ENCODE peak calls at places on chromosomes 1 and 21, in four cellular contexts. One of them, this sample, is unnamed.

GRCh38 chr1:232900818-232901217 is 49.6 kb upstream of the NTPCR start:
- DNase-seq in GM12891: no peak
- DNase-seq in stimulated activated naive B cell treated with anti-CD40 and anti-IgM and Interleukin-4, amounts not matched to agents 10 μg/mL and 1 μg/mL and 100 μg/mL, for 72 hours: no peak
- DNase-seq in lower leg skin: no peak
- DNase-seq in this sample: no peak

GRCh38 chr1:212633144-212633543 is 24.6 kb downstream of the ATF3 start:
- DNase-seq in GM12891: no peak
- DNase-seq in stimulated activated naive B cell treated with anti-CD40 and anti-IgM and Interleukin-4, amounts not matched to agents 10 μg/mL and 1 μg/mL and 100 μg/mL, for 72 hours: no peak
- DNase-seq in lower leg skin: no peak
- DNase-seq in this sample: no peak

GRCh38 chr1:12595839-12596821 is 21.9 kb downstream of the DHRS3 start:
- DNase-seq in GM12891: no peak
- DNase-seq in stimulated activated naive B cell treated with anti-CD40 and anti-IgM and Interleukin-4, amounts not matched to agents 10 μg/mL and 1 μg/mL and 100 μg/mL, for 72 hours: no peak
- DNase-seq in lower leg skin: peak; percentile 97
- DNase-seq in this sample: no peak

GRCh38 chr1:220511785-220512184 is 16.2 kb upstream of the MARK1 start:
- DNase-seq in GM12891: no peak
- DNase-seq in stimulated activated naive B cell treated with anti-CD40 and anti-IgM and Interleukin-4, amounts not matched to agents 10 μg/mL and 1 μg/mL and 100 μg/mL, for 72 hours: no peak
- DNase-seq in lower leg skin: no peak
- DNase-seq in this sample: no peak

GRCh38 chr21:34688145-34688544 is 19.4 kb downstream of the CLIC6 start:
- DNase-seq in GM12891: no peak
- DNase-seq in stimulated activated naive B cell treated with anti-CD40 and anti-IgM and Interleukin-4, amounts not matched to agents 10 μg/mL and 1 μg/mL and 100 μg/mL, for 72 hours: no peak
- DNase-seq in lower leg skin: no peak
- DNase-seq in this sample: no peak

GRCh38 chr1:6612641-6613360 is 730 bp upstream of the PHF13 start:
- DNase-seq in GM12891: peak; percentile 72
- DNase-seq in stimulated activated naive B cell treated with anti-CD40 and anti-IgM and Interleukin-4, amounts not matched to agents 10 μg/mL and 1 μg/mL and 100 μg/mL, for 72 hours: peak; percentile 18
- DNase-seq in lower leg skin: peak; percentile 93
- DNase-seq in this sample: no peak

GRCh38 chr1:153141377-153141776 is 9.3 kb downstream of the SPRR2G start:
- DNase-seq in GM12891: no peak
- DNase-seq in stimulated activated naive B cell treated with anti-CD40 and anti-IgM and Interleukin-4, amounts not matched to agents 10 μg/mL and 1 μg/mL and 100 μg/mL, for 72 hours: no peak
- DNase-seq in lower leg skin: no peak
- DNase-seq in this sample: no peak

GRCh38 chr1:167090289-167090942 is at the start of gene GPA33:
- DNase-seq in GM12891: no peak
- DNase-seq in stimulated activated naive B cell treated with anti-CD40 and anti-IgM and Interleukin-4, amounts not matched to agents 10 μg/mL and 1 μg/mL and 100 μg/mL, for 72 hours: no peak
- DNase-seq in lower leg skin: no peak
- DNase-seq in this sample: no peak

GRCh38 chr1:15621975-15622374 is 4.7 kb downstream of the DDI2 start:
- DNase-seq in GM12891: no peak
- DNase-seq in stimulated activated naive B cell treated with anti-CD40 and anti-IgM and Interleukin-4, amounts not matched to agents 10 μg/mL and 1 μg/mL and 100 μg/mL, for 72 hours: no peak
- DNase-seq in lower leg skin: no peak
- DNase-seq in this sample: no peak

GRCh38 chr1:171563675-171564074 is 58.4 kb upstream of the MYOCOS start:
- DNase-seq in GM12891: no peak
- DNase-seq in stimulated activated naive B cell treated with anti-CD40 and anti-IgM and Interleukin-4, amounts not matched to agents 10 μg/mL and 1 μg/mL and 100 μg/mL, for 72 hours: no peak
- DNase-seq in lower leg skin: no peak
- DNase-seq in this sample: no peak

GRCh38 chr1:234722904-234723588 is 113.1 kb upstream of the IRF2BP2 start:
- DNase-seq in GM12891: no peak
- DNase-seq in stimulated activated naive B cell treated with anti-CD40 and anti-IgM and Interleukin-4, amounts not matched to agents 10 μg/mL and 1 μg/mL and 100 μg/mL, for 72 hours: no peak
- DNase-seq in lower leg skin: peak; percentile 96
- DNase-seq in this sample: no peak

GRCh38 chr1:53507115-53507816 is 48.1 kb downstream of the DMRTB1 start:
- DNase-seq in GM12891: no peak
- DNase-seq in stimulated activated naive B cell treated with anti-CD40 and anti-IgM and Interleukin-4, amounts not matched to agents 10 μg/mL and 1 μg/mL and 100 μg/mL, for 72 hours: no peak
- DNase-seq in lower leg skin: no peak
- DNase-seq in this sample: no peak

GRCh38 chr1:207072241-207072640 is 16.4 kb upstream of the C4BPB start:
- DNase-seq in GM12891: no peak
- DNase-seq in stimulated activated naive B cell treated with anti-CD40 and anti-IgM and Interleukin-4, amounts not matched to agents 10 μg/mL and 1 μg/mL and 100 μg/mL, for 72 hours: no peak
- DNase-seq in lower leg skin: no peak
- DNase-seq in this sample: no peak

GRCh38 chr1:94039514-94039870 is 81.5 kb downstream of the ABCA4 start:
- DNase-seq in GM12891: peak; percentile 36
- DNase-seq in stimulated activated naive B cell treated with anti-CD40 and anti-IgM and Interleukin-4, amounts not matched to agents 10 μg/mL and 1 μg/mL and 100 μg/mL, for 72 hours: no peak
- DNase-seq in lower leg skin: peak; percentile 94
- DNase-seq in this sample: no peak

GRCh38 chr1:172903581-172904220 is 147.0 kb downstream of the TNFSF18 start:
- DNase-seq in GM12891: no peak
- DNase-seq in stimulated activated naive B cell treated with anti-CD40 and anti-IgM and Interleukin-4, amounts not matched to agents 10 μg/mL and 1 μg/mL and 100 μg/mL, for 72 hours: no peak
- DNase-seq in lower leg skin: no peak
- DNase-seq in this sample: no peak

GRCh38 chr1:25066253-25066652 is 136.2 kb upstream of the RUNX3 start:
- DNase-seq in GM12891: no peak
- DNase-seq in stimulated activated naive B cell treated with anti-CD40 and anti-IgM and Interleukin-4, amounts not matched to agents 10 μg/mL and 1 μg/mL and 100 μg/mL, for 72 hours: no peak
- DNase-seq in lower leg skin: no peak
- DNase-seq in this sample: no peak

GRCh38 chr1:228342627-228343210 is 63.9 kb downstream of the TRIM11 start:
- DNase-seq in GM12891: no peak
- DNase-seq in stimulated activated naive B cell treated with anti-CD40 and anti-IgM and Interleukin-4, amounts not matched to agents 10 μg/mL and 1 μg/mL and 100 μg/mL, for 72 hours: no peak
- DNase-seq in lower leg skin: peak; percentile 70
- DNase-seq in this sample: no peak

GRCh38 chr1:78323311-78323710 is 167.5 kb upstream of the PTGFR start:
- DNase-seq in GM12891: no peak
- DNase-seq in stimulated activated naive B cell treated with anti-CD40 and anti-IgM and Interleukin-4, amounts not matched to agents 10 μg/mL and 1 μg/mL and 100 μg/mL, for 72 hours: no peak
- DNase-seq in lower leg skin: no peak
- DNase-seq in this sample: no peak

GRCh38 chr1:12478612-12478985 is 139.4 kb downstream of the DHRS3 start:
- DNase-seq in GM12891: no peak
- DNase-seq in stimulated activated naive B cell treated with anti-CD40 and anti-IgM and Interleukin-4, amounts not matched to agents 10 μg/mL and 1 μg/mL and 100 μg/mL, for 72 hours: no peak
- DNase-seq in lower leg skin: peak; percentile 81
- DNase-seq in this sample: no peak

GRCh38 chr21:45330075-45330781 is 42.5 kb upstream of the POFUT2 start:
- DNase-seq in GM12891: no peak
- DNase-seq in stimulated activated naive B cell treated with anti-CD40 and anti-IgM and Interleukin-4, amounts not matched to agents 10 μg/mL and 1 μg/mL and 100 μg/mL, for 72 hours: no peak
- DNase-seq in lower leg skin: no peak
- DNase-seq in this sample: no peak

GRCh38 chr1:160125761-160126160 is 10.2 kb downstream of the ATP1A2 start:
- DNase-seq in GM12891: no peak
- DNase-seq in stimulated activated naive B cell treated with anti-CD40 and anti-IgM and Interleukin-4, amounts not matched to agents 10 μg/mL and 1 μg/mL and 100 μg/mL, for 72 hours: no peak
- DNase-seq in lower leg skin: no peak
- DNase-seq in this sample: no peak

GRCh38 chr1:226061793-226062557 is 541 bp upstream of the H3-3A start:
- DNase-seq in GM12891: peak; percentile 86
- DNase-seq in stimulated activated naive B cell treated with anti-CD40 and anti-IgM and Interleukin-4, amounts not matched to agents 10 μg/mL and 1 μg/mL and 100 μg/mL, for 72 hours: no peak
- DNase-seq in lower leg skin: peak; percentile 94
- DNase-seq in this sample: no peak